ENCODE peak calls at places on chromosomes 3 and 15, in four cellular contexts. Q is CD8-positive, alpha-beta T cell; O is CD4-positive, CD25-positive, alpha-beta regulatory T cell; J is GM23248. B is an unnamed sample.

GRCh38 chr3:100400424-100400781 is 486 bp downstream of the TOMM70 start:
- DNase-seq in J (peak; percentile 59), Q (peak; percentile 70), O (peak; percentile 64), B (peak; percentile 35)

GRCh38 chr3:42549131-42549530 is 32.6 kb downstream of the SEC22C start:
- DNase-seq in O (no peak), J (no peak), Q (no peak), B (no peak)

GRCh38 chr3:176661432-176661964 is 535.8 kb downstream of the TBL1XR1 start:
- DNase-seq in J (no peak), O (no peak), Q (no peak), B (no peak)

GRCh38 chr15:77052556-77052955 is 18.4 kb downstream of the TSPAN3 start:
- DNase-seq in Q (no peak), O (no peak), J (no peak), B (no peak)

GRCh38 chr3:82085356-82085755 is 323.9 kb upstream of the GBE1 start:
- DNase-seq in O (no peak), Q (no peak), J (no peak), B (no peak)

GRCh38 chr3:98680723-98681122 is 82.4 kb upstream of the ST3GAL6 start:
- DNase-seq in O (no peak), J (peak; percentile 36), Q (no peak), B (peak; percentile 21)

GRCh38 chr3:157626817-157627216 is 123.6 kb upstream of the VEPH1 start:
- DNase-seq in J (no peak), Q (no peak), O (no peak), B (no peak)

GRCh38 chr3:14201881-14202684 is 23.5 kb downstream of the LSM3 start:
- DNase-seq in J (peak; percentile 19), Q (no peak), O (no peak), B (no peak)

GRCh38 chr15:80698636-80699035 is 3.5 kb downstream of the ABHD17C start:
- DNase-seq in Q (no peak), J (peak; percentile 13), O (no peak), B (no peak)

GRCh38 chr3:194042947-194043346 is 93.0 kb upstream of the HES1 start:
- DNase-seq in J (peak; percentile 84), O (no peak), Q (no peak), B (peak; percentile 44)

GRCh38 chr3:174243194-174243593 is 615.9 kb upstream of the NAALADL2 start:
- DNase-seq in O (no peak), Q (no peak), J (peak; percentile 66), B (peak; percentile 34)

GRCh38 chr15:67174864-67175573 is 79.4 kb downstream of the AAGAB start:
- DNase-seq in O (no peak), Q (no peak), J (peak; percentile 65), B (no peak)

GRCh38 chr3:43001094-43001553 is 22.0 kb downstream of the GASK1A start:
- DNase-seq in O (no peak), J (peak; percentile 93), Q (no peak), B (peak; percentile 83)

GRCh38 chr3:82509951-82510603 is 748.6 kb upstream of the GBE1 start:
- DNase-seq in J (no peak), Q (no peak), O (no peak), B (peak; percentile 63)

GRCh38 chr3:13199006-13199776 is 126.0 kb upstream of the IQSEC1 start:
- DNase-seq in Q (no peak), J (no peak), O (no peak), B (no peak)

GRCh38 chr3:110405830-110406580 is 665.6 kb upstream of the NECTIN3 start:
- DNase-seq in Q (no peak), O (no peak), J (no peak), B (no peak)

GRCh38 chr3:149977391-149977790 is 6.7 kb upstream of the PFN2 start:
- DNase-seq in Q (no peak), O (no peak), J (no peak), B (no peak)

GRCh38 chr3:178043084-178043483 is 493.2 kb upstream of the KCNMB2 start:
- DNase-seq in Q (no peak), J (no peak), O (no peak), B (no peak)

GRCh38 chr15:80418892-80419537 is 14.8 kb downstream of the ARNT2 start:
- DNase-seq in O (peak; percentile 31), Q (no peak), J (peak; percentile 83), B (peak; percentile 15)

GRCh38 chr15:65550681-65551098 is 20.4 kb downstream of the HACD3 start:
- DNase-seq in Q (no peak), J (peak; percentile 12), O (no peak), B (no peak)

GRCh38 chr3:108037770-108038169 is 53.1 kb downstream of the CD47 start:
- DNase-seq in J (no peak), O (no peak), Q (no peak), B (no peak)

GRCh38 chr3:13543251-13543650 is 5.7 kb upstream of the FBLN2 start:
- DNase-seq in J (peak; percentile 97), Q (no peak), O (no peak), B (peak; percentile 93)

GRCh38 chr3:142926368-142926944 is 37.0 kb downstream of the PAQR9 start:
- DNase-seq in J (no peak), Q (no peak), O (no peak), B (no peak)

GRCh38 chr15:101064795-101065569 is 145.8 kb downstream of the LRRK1 start:
- DNase-seq in O (no peak), Q (no peak), J (no peak), B (no peak)

DNA sequence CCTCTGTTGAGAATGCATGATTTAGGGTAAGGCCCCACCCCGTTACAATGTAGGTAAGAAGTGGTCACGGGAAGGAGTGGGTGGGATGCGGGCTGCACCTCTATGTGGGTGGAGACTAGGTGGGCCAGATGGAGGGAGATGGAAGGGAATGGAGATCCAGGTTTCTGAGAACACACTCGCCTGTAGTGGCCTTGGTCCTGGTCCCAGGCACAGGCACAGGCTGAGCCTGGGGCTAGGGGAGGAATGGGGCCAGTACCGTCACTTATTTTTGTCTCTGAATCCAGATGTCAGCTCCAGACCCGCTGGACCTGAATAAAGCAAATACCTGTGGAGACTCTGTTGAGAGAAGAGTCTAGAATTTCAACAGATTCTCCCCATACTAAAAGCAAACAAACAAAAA is 31.5 kb downstream of the GOLGA6A start:
- DNase-seq in Q (no peak), J (no peak), O (no peak), B (no peak)
- H3K4me3 ChIP-seq in Q (no peak overlapping the region), J (peak overlapping the region; percentile 44), O (no peak overlapping the region), B (peak overlapping the region; percentile 1)

DNA sequence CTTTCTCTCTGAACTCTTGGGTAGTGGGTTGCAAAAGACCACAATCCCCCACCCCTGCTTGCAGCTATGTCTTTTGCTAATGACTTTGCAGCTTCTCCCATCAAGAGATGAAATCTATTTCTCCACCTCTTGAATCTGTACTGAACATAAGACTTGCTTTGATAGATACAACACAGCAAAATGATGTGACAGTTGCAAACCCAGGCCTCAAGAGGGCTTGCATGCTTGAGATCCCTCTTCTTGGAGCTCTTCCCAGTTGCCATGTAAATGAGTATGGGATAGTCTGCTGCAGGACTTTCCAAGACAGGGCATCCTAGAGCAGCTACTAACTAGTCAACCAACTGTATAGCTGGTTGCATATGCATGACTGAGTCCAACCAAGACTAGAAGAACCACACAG is 783.6 kb downstream of the PDCD6IP start:
- DNase-seq in Q (no peak), J (no peak), O (no peak), B (no peak)
- H3K9me3 ChIP-seq in Q (no peaks in the 10 kb centered on the region), J (no peaks in the 10 kb centered on the region), O (no peaks in the 10 kb centered on the region), B (no peaks in the 10 kb centered on the region)

GRCh38 chr3:123011484-123011883 is 16.1 kb downstream of the SEMA5B start:
- DNase-seq in J (no peak), O (no peak), Q (no peak), B (no peak)

GRCh38 chr3:123015596-123015995 is 12.0 kb downstream of the SEMA5B start:
- DNase-seq in O (no peak), J (no peak), Q (no peak), B (no peak)

GRCh38 chr3:123008808-123009207 is 18.8 kb downstream of the SEMA5B start:
- DNase-seq in Q (no peak), J (no peak), O (no peak), B (no peak)

GRCh38 chr3:123013876-123014275 is 13.7 kb downstream of the SEMA5B start:
- DNase-seq in J (no peak), Q (no peak), O (no peak), B (no peak)

DNA sequence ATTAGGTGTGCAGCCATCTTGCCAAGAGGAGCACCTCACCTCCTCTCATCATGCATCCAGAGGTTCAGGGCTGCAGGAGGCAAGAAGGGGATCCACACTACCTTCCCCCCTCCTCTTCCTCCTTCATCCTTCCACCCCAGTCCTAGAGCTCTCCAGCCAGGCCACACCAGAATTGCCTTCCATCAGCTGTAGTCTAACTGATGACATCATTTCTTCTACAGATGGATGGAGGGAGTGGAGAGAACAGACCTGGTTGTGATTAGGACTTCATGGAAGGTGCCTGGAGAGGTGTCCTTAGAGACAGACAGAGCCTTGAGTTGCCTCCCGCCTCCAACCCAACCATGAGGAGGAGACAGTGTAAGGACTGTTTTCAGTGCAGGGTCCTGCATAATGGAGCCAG is 14.9 kb downstream of the SEMA5B start:
- DNase-seq in Q (no peak), J (no peak), O (no peak), B (no peak)
- H3K27me3 ChIP-seq in Q (no peaks in the 10 kb centered on the region), J (peaks cover 55% of the 10 kb centered on the region), O (peaks cover 5% of the 10 kb centered on the region), B (peaks cover 4% of the 10 kb centered on the region)

DNA sequence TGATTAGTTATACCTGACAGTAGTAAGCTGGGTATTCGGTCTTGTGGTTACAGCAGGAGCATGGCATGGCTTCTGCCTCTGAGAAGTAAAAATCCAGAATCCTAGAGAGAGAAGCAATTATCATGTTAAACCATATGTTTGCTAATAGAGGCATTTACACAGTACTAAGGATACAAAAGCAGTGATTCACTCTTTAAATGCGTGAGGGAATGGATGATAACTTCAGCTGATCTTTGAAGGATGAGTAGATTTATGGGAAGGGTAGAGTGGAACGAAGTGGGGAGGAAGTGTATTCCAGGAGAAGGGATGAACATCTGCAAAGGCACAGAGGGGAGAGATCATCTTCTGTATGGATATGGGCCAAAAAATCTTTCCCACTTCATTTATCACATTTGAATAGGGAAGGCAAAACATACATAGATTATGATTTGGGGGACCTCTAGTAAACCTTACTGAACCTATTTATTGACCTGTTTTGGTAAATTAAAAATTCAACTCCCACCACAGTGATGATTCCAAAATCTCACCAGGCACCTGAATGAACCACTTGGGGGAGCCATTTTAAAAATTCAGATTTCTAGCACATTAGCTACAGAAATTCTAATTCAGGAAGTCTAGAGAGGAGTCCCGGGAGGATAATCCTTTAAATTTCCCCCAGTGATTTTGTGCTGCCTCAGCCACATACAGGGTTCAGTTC is 35.1 kb downstream of the IGSF10 start:
- DNase-seq in J (peak; percentile 32), O (no peak), Q (no peak), B (no peak)
- H3K4me3 ChIP-seq in J (no peak overlapping the region), O (no peak overlapping the region), Q (no peak overlapping the region), B (no peak overlapping the region)

DNA sequence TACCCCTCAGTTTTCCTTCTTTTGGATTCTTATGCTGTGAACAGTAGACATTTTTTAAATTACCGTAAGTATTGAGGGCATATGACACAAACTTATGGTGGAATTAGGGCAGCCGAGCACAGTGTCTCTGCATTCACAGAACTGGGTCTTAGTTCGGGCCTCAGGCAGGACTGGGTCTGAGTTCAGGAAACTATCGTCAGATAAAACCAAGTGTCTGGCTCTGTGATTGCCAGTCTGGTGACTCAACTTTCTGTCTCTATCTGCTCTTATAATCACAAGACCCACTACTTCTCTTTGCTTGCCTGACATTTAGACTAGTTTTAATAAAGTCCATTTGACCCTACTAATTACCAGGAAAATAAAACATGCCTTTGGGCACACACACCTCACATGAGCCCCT is 146.2 kb downstream of the LMLN start:
- DNase-seq in J (no peak), Q (no peak), O (no peak), B (no peak)
- H3K9me3 ChIP-seq in J (no peaks in the 10 kb centered on the region), Q (peaks cover 10% of the 10 kb centered on the region), O (peaks cover 14% of the 10 kb centered on the region), B (no peaks in the 10 kb centered on the region)

B was measured in MG63.